ENCODE peak calls at places on chromosomes 13 and 19, in six cellular contexts. H is uterus; W is Kasumi-1; Q is naive thymus-derived CD8-positive, alpha-beta T cell; A is mucosa of descending colon; L is RCC 7860. Y is an unnamed sample.

GRCh38 chr19:14482112-14482941 is 7.2 kb upstream of the PTGER1 start:
- DNase-seq in A (no peak), L (no peak), W (no peak), H (no peak), Q (no peak), Y (no peak)

GRCh38 chr13:70723732-70724131 is 615.5 kb upstream of the KLHL1 start:
- DNase-seq in A (no peak), W (peak; percentile 22), L (no peak), H (no peak), Q (no peak), Y (peak; percentile 3)

GRCh38 chr19:40035996-40036395 is 20.0 kb downstream of the ZNF780B start:
- DNase-seq in W (no peak), A (no peak), L (peak; percentile 66), Q (no peak), H (no peak), Y (no peak)

GRCh38 chr13:44906758-44907157 is 82.5 kb downstream of the NUFIP1 start:
- DNase-seq in L (no peak), A (peak; percentile 26), Q (no peak), W (no peak), H (peak; percentile 62), Y (no peak)

GRCh38 chr13:31090096-31090495 is 71.6 kb downstream of the HSPH1 start:
- DNase-seq in Q (no peak), L (no peak), H (no peak), W (no peak), A (no peak), Y (no peak)

GRCh38 chr19:17865364-17866311 is 5.9 kb downstream of the RPL18A start:
- DNase-seq in Q (no peak), W (no peak), H (no peak), L (peak; percentile 54), A (peak; percentile 87), Y (no peak)

GRCh38 chr13:109818891-109819290 is 32.5 kb upstream of the IRS2 start:
- DNase-seq in H (no peak), L (no peak), Q (no peak), A (no peak), W (no peak), Y (no peak)

GRCh38 chr13:49112782-49113525 is 107.2 kb upstream of the MLNR start:
- DNase-seq in Q (no peak), H (no peak), W (peak; percentile 9), L (no peak), A (no peak), Y (no peak)

GRCh38 chr13:112486386-112487126 is 101.4 kb downstream of the TUBGCP3 start:
- DNase-seq in A (no peak), H (no peak), W (no peak), L (no peak), Q (no peak), Y (no peak)

GRCh38 chr19:56155124-56155687 is 14.1 kb downstream of the ZNF444 start:
- DNase-seq in Q (no peak), L (no peak), W (no peak), A (no peak), H (no peak), Y (no peak)

GRCh38 chr13:106291006-106291405 is 244.5 kb downstream of the EFNB2 start:
- DNase-seq in L (no peak), Q (no peak), H (no peak), W (no peak), A (no peak), Y (peak; percentile 7)

GRCh38 chr19:58196911-58197616 is 14.2 kb downstream of the ZNF274 start:
- DNase-seq in H (no peak), W (peak; percentile 40), A (no peak), L (no peak), Q (no peak), Y (no peak)

GRCh38 chr13:25165664-25166063 is 6.4 kb downstream of the AMER2 start:
- DNase-seq in W (no peak), Q (no peak), L (no peak), A (no peak), H (no peak), Y (no peak)

GRCh38 chr13:111952814-111953213 is 114.1 kb upstream of the SOX1 start:
- DNase-seq in A (no peak), L (no peak), H (no peak), W (no peak), Q (no peak), Y (no peak)

GRCh38 chr13:104773775-104774174 is 1707.6 kb upstream of the SLC10A2 start:
- DNase-seq in Q (no peak), L (peak; percentile 31), A (no peak), H (no peak), W (peak; percentile 74), Y (peak; percentile 33)

GRCh38 chr13:46672338-46673090 is 119.5 kb downstream of the LRCH1 start:
- DNase-seq in L (no peak), Q (no peak), W (no peak), H (no peak), A (no peak), Y (no peak)

GRCh38 chr19:15836345-15836594 is 20.8 kb upstream of the OR10H1 start:
- DNase-seq in A (peak; percentile 48), L (no peak), H (peak; percentile 50), Q (no peak), W (no peak), Y (no peak)

GRCh38 chr13:91319996-91320395 is 27.5 kb upstream of the MIR17HG start:
- DNase-seq in W (no peak), L (no peak), A (no peak), Q (no peak), H (no peak), Y (no peak)

GRCh38 chr13:114119196-114119595 is 13.2 kb downstream of the RASA3 start:
- DNase-seq in Q (no peak), L (peak; percentile 68), A (no peak), W (no peak), H (peak; percentile 45), Y (no peak)

GRCh38 chr13:49000247-49000646 is 24.5 kb downstream of the FNDC3A start:
- DNase-seq in H (no peak), L (no peak), Q (no peak), W (no peak), A (no peak), Y (no peak)

GRCh38 chr19:14089662-14090508 is 666 bp downstream of the SAMD1 start:
- DNase-seq in L (peak; percentile 20), H (no peak), A (peak; percentile 57), Q (no peak), W (peak; percentile 20), Y (no peak)

GRCh38 chr13:44974056-44974798 is 15.0 kb downstream of the NUFIP1 start:
- DNase-seq in L (peak; percentile 22), H (no peak), Q (no peak), W (peak; percentile 76), A (peak; percentile 38), Y (no peak)

GRCh38 chr13:102487330-102487729 is 85.5 kb upstream of the FGF14 start:
- DNase-seq in L (no peak), W (no peak), A (no peak), H (no peak), Q (no peak), Y (no peak)

GRCh38 chr19:47243776-47244547 is 12.4 kb upstream of the CCDC9 start:
- DNase-seq in H (peak; percentile 94), Q (peak; percentile 90), A (peak; percentile 85), W (peak; percentile 91), L (peak; percentile 91), Y (peak; percentile 87)

GRCh38 chr13:75181906-75182305 is 300.1 kb downstream of the TBC1D4 start:
- DNase-seq in W (no peak), L (peak; percentile 87), Q (no peak), H (no peak), A (no peak), Y (no peak)

GRCh38 chr19:44512326-44513298 is 12.3 kb upstream of the ZNF180 start:
- DNase-seq in H (no peak), W (peak; percentile 43), A (peak; percentile 50), Q (no peak), L (peak; percentile 32), Y (no peak)

GRCh38 chr13:73169971-73170370 is 111.2 kb downstream of the KLF5 start:
- DNase-seq in L (no peak), W (no peak), Q (no peak), H (no peak), A (no peak), Y (no peak)

GRCh38 chr19:38905186-38905539 is 5.4 kb downstream of the NFKBIB start:
- DNase-seq in A (no peak), Q (no peak), W (no peak), H (no peak), L (no peak), Y (no peak)

GRCh38 chr19:42831221-42832019 is 48.1 kb downstream of the PSG1 start:
- DNase-seq in Q (no peak), H (no peak), L (peak; percentile 71), A (no peak), W (no peak), Y (no peak)